ENCODE peak calls at places on chromosomes 7 and 10, in five cellular contexts. P, I, Q, U and Z are unnamed samples.
A peak's percentile ranks its signal among the peaks of the same experiment; 100 is the strongest.

GRCh38 chr10:118986815-118987790 is 42.4 kb upstream of the NANOS1 start:
- DNase-seq in P (no peak), I (no peak), Q (no peak), U (no peak), Z (no peak)

GRCh38 chr10:28722065-28722803 is 44.9 kb downstream of the BAMBI start:
- DNase-seq in P (peak; percentile 25), I (peak; percentile 12), Q (no peak), U (no peak), Z (no peak)

GRCh38 chr7:141201145-141201885 is 127.5 kb downstream of the TMEM178B start:
- DNase-seq in P (no peak), I (no peak), Q (no peak), U (no peak), Z (no peak)

GRCh38 chr10:122551450-122551849 is 9.1 kb upstream of the DMBT1 start:
- DNase-seq in P (no peak), I (no peak), Q (no peak), U (no peak), Z (no peak)

GRCh38 chr7:118104812-118105441 is 79.0 kb upstream of the LSM8 start:
- DNase-seq in P (peak; percentile 33), I (peak; percentile 33), Q (no peak), U (peak; percentile 15), Z (peak; percentile 9)

GRCh38 chr7:139407555-139407954 is 47.9 kb downstream of the LUC7L2 start:
- DNase-seq in P (no peak), I (no peak), Q (no peak), U (no peak), Z (no peak)

GRCh38 chr7:155371884-155372781 is 74.5 kb downstream of the INSIG1 start:
- DNase-seq in P (peak; percentile 36), I (peak; percentile 18), Q (no peak), U (no peak), Z (no peak)

GRCh38 chr10:95655571-95656290 is 780 bp downstream of the ALDH18A1 start:
- DNase-seq in P (peak; percentile 50), I (peak; percentile 12), Q (peak; percentile 43), U (no peak), Z (peak; percentile 31)

GRCh38 chr10:58275908-58276307 is 6.9 kb downstream of the CISD1 start:
- DNase-seq in P (peak; percentile 60), I (no peak), Q (no peak), U (no peak), Z (no peak)

GRCh38 chr7:72025381-72025960 is 386.7 kb downstream of the CALN1 start:
- DNase-seq in P (no peak), I (no peak), Q (no peak), U (no peak), Z (no peak)

GRCh38 chr10:70615784-70616511 is 13.4 kb upstream of the PRF1 start:
- DNase-seq in P (no peak), I (peak; percentile 32), Q (no peak), U (no peak), Z (no peak)

GRCh38 chr7:39911167-39911566 is 38.9 kb upstream of the CDK13 start:
- DNase-seq in P (no peak), I (no peak), Q (no peak), U (no peak), Z (no peak)

GRCh38 chr7:985915-986741 is 3.1 kb downstream of the CYP2W1 start:
- DNase-seq in P (peak; percentile 49), I (peak; percentile 26), Q (no peak), U (no peak), Z (no peak)

GRCh38 chr10:122121059-122121458 is 132.1 kb downstream of the TACC2 start:
- DNase-seq in P (no peak), I (no peak), Q (no peak), U (no peak), Z (no peak)

GRCh38 chr7:29075621-29076020 is 70.7 kb downstream of the CPVL start:
- DNase-seq in P (no peak), I (no peak), Q (no peak), U (no peak), Z (no peak)

GRCh38 chr7:116433246-116433645 is 66.3 kb upstream of the CAV2 start:
- DNase-seq in P (peak; percentile 66), I (no peak), Q (no peak), U (no peak), Z (no peak)

GRCh38 chr7:129989466-129989865 is 36.7 kb upstream of the UBE2H start:
- DNase-seq in P (no peak), I (peak; percentile 24), Q (peak; percentile 32), U (peak; percentile 46), Z (no peak)

GRCh38 chr7:132485600-132486594 is 90.4 kb downstream of the PLXNA4 start:
- DNase-seq in P (no peak), I (no peak), Q (peak; percentile 14), U (no peak), Z (no peak)

GRCh38 chr10:31404640-31405039 is 85.6 kb downstream of the ZEB1 start:
- DNase-seq in P (peak; percentile 46), I (no peak), Q (no peak), U (no peak), Z (no peak)

GRCh38 chr10:87740232-87740631 is 77.8 kb downstream of the ATAD1 start:
- DNase-seq in P (peak; percentile 89), I (peak; percentile 86), Q (no peak), U (no peak), Z (no peak)

GRCh38 chr10:521261-521660 is 168.2 kb downstream of the DIP2C start:
- DNase-seq in P (no peak), I (no peak), Q (no peak), U (no peak), Z (peak; percentile 87)

GRCh38 chr7:110830778-110831177 is 260.1 kb upstream of the LRRN3 start:
- DNase-seq in P (no peak), I (no peak), Q (no peak), U (no peak), Z (no peak)

GRCh38 chr7:45081670-45081974 is 7.1 kb downstream of the NACAD start:
- DNase-seq in P (no peak), I (no peak), Q (no peak), U (no peak), Z (no peak)

GRCh38 chr10:115849197-115849596 is 423.8 kb downstream of the GFRA1 start:
- DNase-seq in P (no peak), I (no peak), Q (no peak), U (no peak), Z (no peak)

GRCh38 chr10:11476035-11476434 is 135.4 kb downstream of the USP6NL start:
- DNase-seq in P (peak; percentile 43), I (peak; percentile 1), Q (no peak), U (no peak), Z (no peak)
- H3K4me2 ChIP-seq in P (no peak overlapping the region), I (no peak overlapping the region), Q (no peak overlapping the region), U (no peak overlapping the region), Z (no peak overlapping the region)

GRCh38 chr10:77699080-77699645 is 61.6 kb upstream of the KCNMA1 start:
- DNase-seq in P (no peak), I (peak; percentile 8), Q (no peak), U (no peak), Z (no peak)
- H3K4me2 ChIP-seq in P (no peak overlapping the region), I (no peak overlapping the region), Q (no peak overlapping the region), U (no peak overlapping the region), Z (no peak overlapping the region)

DNA sequence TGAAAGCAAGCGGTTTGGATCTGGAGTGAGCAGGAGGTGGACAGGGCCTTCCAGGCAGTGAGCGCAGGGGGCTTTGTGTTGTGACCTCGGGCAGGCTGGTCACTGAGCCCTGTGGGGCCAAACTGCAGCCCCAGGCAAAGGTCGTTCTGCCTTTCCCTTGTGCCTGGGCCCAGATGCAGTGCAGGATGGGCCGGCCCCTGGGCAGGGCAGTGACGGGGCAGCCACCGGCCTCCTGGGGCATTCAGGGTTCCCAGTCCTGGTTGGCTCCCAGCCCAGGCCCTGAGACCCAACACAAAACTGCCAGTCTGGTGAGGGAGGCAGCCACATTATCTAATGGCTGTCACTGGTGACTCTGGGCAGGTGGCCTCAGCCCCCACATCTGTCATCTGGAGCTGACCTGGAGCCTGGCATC is 7.1 kb downstream of the ARPC1B start:
- DNase-seq in P (no peak), I (no peak), Q (no peak), U (no peak), Z (no peak)
- H3K4me2 ChIP-seq in P (no peak overlapping the region), I (no peak overlapping the region), Q (peak overlapping the region; percentile 56), U (no peak overlapping the region), Z (peak overlapping the region; percentile 90)

GRCh38 chr7:2114926-2115738 is 117.6 kb downstream of the MAD1L1 start:
- DNase-seq in P (no peak), I (no peak), Q (no peak), U (no peak), Z (no peak)
- H3K4me2 ChIP-seq in P (no peak overlapping the region), I (peak overlapping the region; percentile 79), Q (no peak overlapping the region), U (peak overlapping the region; percentile 88), Z (no peak overlapping the region)

DNA sequence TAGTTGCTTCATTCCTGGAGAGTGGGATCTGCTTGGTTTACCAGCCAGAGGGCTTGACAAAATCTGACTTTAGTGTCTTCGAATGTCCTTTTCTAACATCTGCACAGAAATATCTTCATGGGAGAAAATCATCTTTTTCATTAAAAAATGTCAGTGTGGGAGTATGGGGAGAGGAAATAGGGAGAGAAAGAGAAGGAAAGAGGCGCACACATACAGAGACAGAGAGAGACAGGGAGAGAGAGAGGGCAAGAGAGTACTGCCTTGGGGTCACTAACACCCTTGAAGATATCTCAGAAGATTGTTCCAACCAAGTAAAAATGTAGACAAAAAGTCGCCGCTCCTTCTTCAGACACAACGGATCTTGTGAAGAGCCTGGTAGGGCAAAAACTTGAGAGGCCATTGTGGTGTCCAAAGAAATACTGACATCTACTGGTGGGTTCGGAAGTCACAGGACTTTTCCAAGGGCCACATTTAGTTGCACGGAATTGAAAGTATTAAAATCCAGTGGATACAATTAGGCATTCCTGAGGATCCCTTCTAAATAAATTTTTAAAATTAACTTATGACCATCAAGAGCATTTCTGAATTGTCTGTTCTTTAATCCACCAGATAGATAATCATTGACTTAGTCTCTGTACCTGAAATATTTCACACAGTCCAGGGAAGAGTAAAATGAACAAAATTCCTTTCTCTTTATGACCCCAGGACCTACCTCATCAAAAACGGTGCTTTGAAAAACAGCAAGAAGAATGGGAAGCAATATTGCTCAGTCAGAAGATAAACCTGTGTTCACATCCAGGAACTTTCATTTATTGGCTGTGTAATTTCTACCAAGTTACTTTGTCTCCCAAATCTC is 29.7 kb downstream of the VIM start:
- DNase-seq in P (peak; percentile 87), I (peak; percentile 58), Q (peak; percentile 68), U (peak; percentile 60), Z (peak; percentile 68)
- H3K4me2 ChIP-seq in P (peak overlapping the region; percentile 77), I (peak overlapping the region; percentile 64), Q (peak overlapping the region; percentile 27), U (peak overlapping the region; percentile 57), Z (no peak overlapping the region)

GRCh38 chr7:77516085-77516484 is 21.0 kb upstream of the PTPN12 start:
- DNase-seq in P (no peak), I (no peak), Q (no peak), U (no peak), Z (no peak)
- H3K4me2 ChIP-seq in P (no peak overlapping the region), I (no peak overlapping the region), Q (no peak overlapping the region), U (no peak overlapping the region), Z (no peak overlapping the region)

GRCh38 chr10:97197030-97197500 is 11.3 kb upstream of the SLIT1 start:
- DNase-seq in P (peak; percentile 49), I (no peak), Q (no peak), U (no peak), Z (no peak)
- H3K4me2 ChIP-seq in P (no peak overlapping the region), I (no peak overlapping the region), Q (peak overlapping the region; percentile 95), U (peak overlapping the region; percentile 78), Z (peak overlapping the region; percentile 94)

GRCh38 chr10:104796817-104797216 is 155.7 kb downstream of the SORCS3 start:
- DNase-seq in P (no peak), I (no peak), Q (no peak), U (no peak), Z (no peak)

GRCh38 chr10:104791471-104791870 is 150.4 kb downstream of the SORCS3 start:
- DNase-seq in P (no peak), I (no peak), Q (no peak), U (no peak), Z (no peak)

GRCh38 chr10:104795411-104795810 is 154.3 kb downstream of the SORCS3 start:
- DNase-seq in P (no peak), I (no peak), Q (no peak), U (no peak), Z (no peak)
- H3K4me2 ChIP-seq in P (no peak overlapping the region), I (no peak overlapping the region), Q (no peak overlapping the region), U (no peak overlapping the region), Z (no peak overlapping the region)